ENCODE peak calls at places on chromosomes 2 and 18, in nine cellular contexts. M is NCI-H345; Q is colonic mucosa; I is body of pancreas; B is amniotic stem cell; K is stimulated activated naive B cell treated with anti-CD40 and anti-IgM and Interleukin-4, amounts not matched to agents 10 μg/mL and 1 μg/mL and 100 μg/mL, for 72 hours; N is activated T-helper 1 cell treated with anti-CD3 and anti-CD28 coated beads, Interleukin-2, amount 50 U/mL, for 16 hours; Y is KBM-7; D is lower lobe of right lung. L is an unnamed sample.

GRCh38 chr18:8455661-8456614 is 153.3 kb upstream of the RAB12 start:
- DNase-seq in M (no peak), Q (no peak), I (no peak), B (no peak), K (no peak), N (no peak), Y (no peak), D (no peak), L (no peak)

GRCh38 chr2:98598781-98599428 is 9.4 kb downstream of the COA5 start:
- DNase-seq in M (no peak), Q (no peak), I (no peak), B (no peak), K (no peak), N (no peak), Y (no peak), D (no peak), L (no peak)

GRCh38 chr18:50011813-50012445 is 183.0 kb downstream of the MYO5B start:
- DNase-seq in M (no peak), Q (no peak), I (no peak), B (peak), K (no peak), N (no peak), Y (no peak), D (no peak), L (peak)

GRCh38 chr2:36667931-36668330 is 28.6 kb upstream of the VIT start:
- DNase-seq in M (no peak), Q (no peak), I (no peak), B (no peak), K (no peak), N (no peak), Y (no peak), D (no peak), L (no peak)

GRCh38 chr2:205984381-205984780 is 101.6 kb downstream of the INO80D start:
- DNase-seq in M (no peak), Q (no peak), I (no peak), B (no peak), K (no peak), N (no peak), Y (no peak), D (no peak), L (no peak)

GRCh38 chr2:182066439-182067061 is 80.9 kb downstream of the PPP1R1C start:
- DNase-seq in M (no peak), Q (no peak), I (no peak), B (peak), K (no peak), N (no peak), Y (no peak), D (no peak), L (peak)

GRCh38 chr2:152165780-152166179 is 9.8 kb downstream of the STAM2 start:
- DNase-seq in M (no peak), Q (no peak), I (no peak), B (no peak), K (no peak), N (no peak), Y (no peak), D (no peak), L (no peak)

GRCh38 chr2:237464757-237465391 is 22.2 kb upstream of the MLPH start:
- DNase-seq in M (no peak), Q (no peak), I (no peak), B (no peak), K (no peak), N (no peak), Y (no peak), D (no peak), L (no peak)

GRCh38 chr2:136765256-136765735 is at the start of gene THSD7B:
- DNase-seq in M (peak), Q (no peak), I (no peak), B (no peak), K (no peak), N (no peak), Y (no peak), D (no peak), L (no peak)

GRCh38 chr2:113237604-113238003 is 41.1 kb downstream of the PAX8 start:
- DNase-seq in M (no peak), Q (no peak), I (no peak), B (no peak), K (no peak), N (no peak), Y (no peak), D (no peak), L (no peak)

GRCh38 chr2:241354668-241355658 is 1.1 kb upstream of the FARP2 start:
- DNase-seq in M (peak), Q (peak), I (peak), B (no peak), K (peak), N (peak), Y (peak), D (peak), L (peak)

GRCh38 chr18:74745658-74746403 is 148.2 kb downstream of the ZNF407 start:
- DNase-seq in M (no peak), Q (no peak), I (no peak), B (peak), K (no peak), N (no peak), Y (no peak), D (no peak), L (peak)

GRCh38 chr2:67717692-67718091 is 320.6 kb downstream of the ETAA1 start:
- DNase-seq in M (no peak), Q (no peak), I (no peak), B (no peak), K (no peak), N (no peak), Y (no peak), D (no peak), L (no peak)